ENCODE peak calls at places on chromosome 3, in four cellular contexts. H is K562, I is WTC11, X is HepG2. Q is an unnamed sample.

GRCh38 chr3:167733961-167734497 is 663 bp downstream of the PDCD10 start:
- DNase-seq in H (no peak), X (peak), I (no peak), Q (peak)

GRCh38 chr3:128572644-128573105 is 77.9 kb downstream of the RPN1 start:
- DNase-seq in H (peak), I (peak), X (peak), Q (peak)

GRCh38 chr3:71536376-71536965 is 47.1 kb downstream of the FOXP1 start:
- DNase-seq in X (no peak), I (no peak), H (no peak), Q (no peak)

GRCh38 chr3:28667646-28668376 is 319.2 kb upstream of the AZI2 start:
- DNase-seq in I (peak), H (peak), X (peak), Q (peak)

GRCh38 chr3:9582332-9582731 is 28.7 kb upstream of the LHFPL4 start:
- DNase-seq in I (no peak), X (no peak), H (no peak), Q (no peak)

GRCh38 chr3:71130516-71131384 is 452.8 kb downstream of the FOXP1 start:
- DNase-seq in H (peak), I (no peak), X (peak), Q (peak)

GRCh38 chr3:12907729-12908128 is 66.4 kb upstream of the RPL32 start:
- DNase-seq in X (no peak), H (no peak), I (peak), Q (no peak)

GRCh38 chr3:46812237-46812791 is 50.9 kb downstream of the MYL3 start:
- DNase-seq in X (no peak), I (peak), H (peak), Q (peak)

GRCh38 chr3:15332405-15333098 is at the start of gene SH3BP5:
- DNase-seq in H (peak), X (no peak), I (peak), Q (peak)

GRCh38 chr3:45807645-45808540 is 11.6 kb upstream of the SLC6A20 start:
- DNase-seq in H (no peak), X (no peak), I (no peak), Q (no peak)

GRCh38 chr3:66938338-66938963 is 59.7 kb upstream of the KBTBD8 start:
- DNase-seq in I (peak), X (peak), H (peak), Q (peak)
- TF ChIP-seq HMGXB4 in I (no peak), X (no peak), H (no peak), Q (no peak)

GRCh38 chr3:56796202-56796601 is 5.5 kb downstream of the ARHGEF3 start:
- DNase-seq in H (no peak), X (no peak), I (no peak), Q (no peak)

GRCh38 chr3:56795807-56796185 is 6.0 kb downstream of the ARHGEF3 start:
- DNase-seq in I (no peak), H (no peak), X (no peak), Q (no peak)

GRCh38 chr3:56796996-56797395 is 4.8 kb downstream of the ARHGEF3 start:
- DNase-seq in I (no peak), H (no peak), X (no peak), Q (no peak)

GRCh38 chr3:56792201-56792600 is 9.5 kb downstream of the ARHGEF3 start:
- DNase-seq in H (no peak), I (no peak), X (peak), Q (no peak)

DNA sequence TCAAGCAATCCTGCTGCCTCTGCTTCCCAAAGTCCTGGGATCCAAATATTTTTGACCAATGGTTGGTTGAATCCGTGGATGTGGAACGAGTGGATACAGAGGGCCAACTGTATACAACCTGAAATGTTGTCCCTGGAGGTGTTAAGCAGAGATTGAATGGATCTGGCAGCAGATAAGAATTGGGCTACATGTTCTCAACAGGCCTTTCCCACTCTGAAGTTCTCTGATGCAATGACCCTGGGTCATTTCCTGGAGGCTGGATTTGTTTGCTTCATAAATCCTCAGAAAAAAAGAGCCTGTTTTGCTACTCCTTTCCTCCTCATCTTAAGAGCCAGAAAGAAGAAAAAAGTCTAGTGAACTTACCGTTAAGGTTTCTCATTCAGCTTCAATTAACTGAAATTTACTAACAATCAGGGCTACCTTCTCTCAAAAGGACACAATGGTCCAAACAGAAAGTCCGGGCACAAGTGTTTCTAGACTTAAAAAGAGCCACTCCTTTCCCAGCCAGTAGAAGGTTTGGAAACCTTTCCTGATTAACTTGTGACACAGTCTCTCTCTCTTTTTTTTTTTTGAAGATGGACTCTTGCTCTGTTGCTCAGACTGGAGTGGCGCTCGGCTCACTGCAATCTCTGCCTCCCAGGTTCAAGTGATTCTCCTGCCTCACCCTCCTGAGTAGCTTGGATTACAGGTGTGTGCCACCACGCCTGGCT is 6.5 kb downstream of the ARHGEF3 start:
- DNase-seq in X (no peak), H (no peak), I (no peak), Q (no peak)
- TF ChIP-seq HMGXB4 in X (no peak), H (no peak), I (no peak), Q (no peak)

GRCh38 chr3:187401861-187402260 is 33.7 kb downstream of the RTP4 start:
- DNase-seq in I (no peak), H (no peak), X (no peak), Q (no peak)

GRCh38 chr3:187403768-187404270 is 35.6 kb downstream of the RTP4 start:
- DNase-seq in X (peak), H (no peak), I (no peak), Q (peak)

DNA sequence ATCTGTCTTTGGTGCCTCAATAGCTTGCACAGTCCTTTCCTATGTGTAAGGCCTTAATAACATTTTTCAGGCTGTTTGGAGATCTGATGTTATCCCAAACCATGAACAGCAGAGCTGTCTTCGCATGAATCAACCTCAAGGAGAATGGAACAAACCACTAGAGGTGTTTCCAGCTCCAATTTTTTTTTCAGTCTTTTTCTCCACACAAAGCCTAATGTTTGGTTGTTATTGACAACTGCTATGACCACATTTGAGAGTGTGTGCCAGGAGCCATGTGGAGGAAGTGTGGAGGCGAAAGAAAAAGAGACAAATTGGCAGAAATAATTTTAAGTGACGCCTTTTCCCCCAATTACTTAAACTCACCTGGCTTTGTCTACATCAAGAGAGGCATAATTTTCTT is 38.7 kb downstream of the RTP4 start:
- DNase-seq in I (no peak), X (no peak), H (no peak), Q (no peak)
- TF ChIP-seq HMGXB4 in I (no peak), X (no peak), H (no peak), Q (no peak)

GRCh38 chr3:55486101-55486856 is 827 bp downstream of the WNT5A start:
- DNase-seq in I (peak), X (no peak), H (no peak), Q (no peak)
- TF ChIP-seq HMGXB4 in I (no peak), X (no peak), H (no peak), Q (no peak)

DNA sequence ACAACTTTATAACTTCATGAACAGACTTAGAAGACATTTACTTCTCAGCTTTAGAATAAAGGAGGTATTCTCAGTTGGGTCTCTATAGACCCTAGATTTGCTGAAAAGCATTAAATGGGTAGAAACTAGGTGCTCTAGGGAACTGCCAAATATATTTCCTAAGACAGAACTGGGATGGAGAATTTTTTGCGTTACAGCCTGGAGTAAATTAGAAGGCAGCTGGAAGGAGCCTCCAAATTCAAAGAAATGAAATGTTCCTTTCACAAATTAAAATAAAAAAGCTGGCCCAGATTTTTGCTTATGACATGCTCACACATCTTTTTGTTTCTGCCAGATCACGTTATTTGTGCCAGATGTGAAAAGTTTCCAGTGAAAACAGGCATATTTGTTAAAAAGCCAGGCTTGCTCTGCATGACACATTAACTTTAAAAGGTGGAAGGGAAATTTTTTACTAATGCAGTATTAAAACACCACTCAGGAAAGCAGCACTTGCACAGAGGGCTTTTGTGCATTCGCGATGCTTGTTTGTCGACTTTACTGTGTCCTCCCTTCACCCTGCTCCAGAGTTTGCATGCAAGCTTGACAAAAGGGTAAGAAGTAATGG is 23.3 kb upstream of the ACKR4 start:
- DNase-seq in I (no peak), H (no peak), X (no peak), Q (no peak)
- TF ChIP-seq HMGXB4 in I (no peak), H (no peak), X (no peak), Q (no peak)

GRCh38 chr3:127524300-127524896 is 66.1 kb downstream of the TPRA1 start:
- DNase-seq in X (no peak), I (peak), H (no peak), Q (no peak)
- TF ChIP-seq HMGXB4 in X (no peak), I (no peak), H (no peak), Q (no peak)

GRCh38 chr3:23832523-23832922 is 26.8 kb downstream of the UBE2E1 start:
- DNase-seq in I (no peak), X (no peak), H (no peak), Q (no peak)

GRCh38 chr3:23835807-23836206 is 30.1 kb downstream of the UBE2E1 start:
- DNase-seq in I (no peak), H (no peak), X (no peak), Q (no peak)

GRCh38 chr3:23835087-23835486 is 29.3 kb downstream of the UBE2E1 start:
- DNase-seq in H (no peak), X (no peak), I (no peak), Q (no peak)

GRCh38 chr3:23836536-23837230 is 30.9 kb downstream of the UBE2E1 start:
- DNase-seq in I (no peak), H (no peak), X (no peak), Q (no peak)

DNA sequence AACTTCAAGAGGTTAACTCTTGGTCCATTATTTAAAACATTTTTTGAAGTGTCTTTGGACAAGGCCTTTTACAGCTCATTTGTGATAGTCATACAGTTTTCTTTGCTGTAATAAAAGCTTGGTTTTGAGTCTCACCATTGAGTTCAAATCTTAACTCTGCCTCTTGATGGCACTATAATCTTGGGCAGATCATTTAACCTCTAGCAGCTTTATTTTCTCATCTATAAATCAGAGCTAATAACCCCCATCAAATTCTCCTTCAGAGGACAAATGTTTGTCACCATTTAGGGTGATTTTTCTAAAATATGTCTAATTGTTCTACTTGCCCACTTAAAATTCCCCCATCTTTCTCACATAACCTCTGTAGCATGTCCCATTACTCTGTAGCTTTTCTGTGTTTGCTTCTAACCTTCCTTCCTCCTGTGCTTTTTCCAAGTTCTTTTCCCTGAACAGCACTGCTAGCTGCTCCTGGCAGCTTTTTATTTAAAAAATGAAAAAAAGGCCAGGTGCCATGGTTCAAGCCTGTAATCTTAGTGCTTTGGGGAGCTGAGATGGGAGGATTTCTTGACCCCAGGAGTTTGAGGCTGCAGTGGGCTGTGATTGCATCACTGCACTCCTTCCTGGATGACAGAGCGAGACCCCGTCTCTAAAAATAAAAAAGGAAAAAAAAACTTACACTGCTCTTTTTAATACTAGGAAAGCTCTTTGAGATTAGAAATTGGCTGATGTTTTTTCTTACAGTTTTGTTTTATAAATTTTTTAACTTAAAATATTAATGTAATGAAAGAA is 28.5 kb downstream of the UBE2E1 start:
- DNase-seq in I (no peak), H (no peak), X (no peak), Q (no peak)
- TF ChIP-seq HMGXB4 in I (no peak), H (no peak), X (no peak), Q (no peak)